ENCODE peak calls at places on chromosome 5, in six cellular contexts. E, J, K, T, H and M are unnamed samples.

GRCh38 chr5:68529581-68529980 is 314.0 kb downstream of the PIK3R1 start:
- DNase-seq in E (no peak), J (no peak), K (no peak), T (no peak), H (no peak), M (no peak)

GRCh38 chr5:55724276-55724675 is 12.2 kb upstream of the SLC38A9 start:
- DNase-seq in E (no peak), J (no peak), K (no peak), T (no peak), H (no peak), M (no peak)

GRCh38 chr5:78162253-78162862 is 132.1 kb downstream of the AP3B1 start:
- DNase-seq in E (no peak), J (no peak), K (no peak), T (no peak), H (no peak), M (no peak)

GRCh38 chr5:90519081-90519480 is 10.3 kb downstream of the LYSMD3 start:
- DNase-seq in E (no peak), J (no peak), K (no peak), T (no peak), H (no peak), M (no peak)

GRCh38 chr5:40485021-40485998 is 194.4 kb upstream of the PTGER4 start:
- DNase-seq in E (no peak), J (no peak), K (no peak), T (no peak), H (no peak), M (no peak)

GRCh38 chr5:60718186-60718892 is 18.4 kb upstream of the DEPDC1B start:
- DNase-seq in E (no peak), J (no peak), K (no peak), T (no peak), H (no peak), M (no peak)

GRCh38 chr5:5296061-5296460 is 126.4 kb upstream of the ICE1 start:
- DNase-seq in E (no peak), J (no peak), K (no peak), T (no peak), H (no peak), M (no peak)

GRCh38 chr5:160009591-160009989 is 651 bp downstream of the TTC1 start:
- DNase-seq in E (no peak), J (no peak), K (no peak), T (no peak), H (no peak), M (no peak)

GRCh38 chr5:170630711-170631141 is 126.9 kb downstream of the KCNIP1 start:
- DNase-seq in E (no peak), J (no peak), K (no peak), T (no peak), H (peak), M (no peak)

GRCh38 chr5:27252911-27253310 is 214.5 kb upstream of the CDH9 start:
- DNase-seq in E (no peak), J (no peak), K (no peak), T (no peak), H (no peak), M (no peak)